ENCODE peak calls at places on chromosome 14, in seven cellular contexts. N is heart right ventricle, J is brain microvascular endothelial cell, Y is Peyer's patch, C is AG04450, U is colonic mucosa, M is right cardiac atrium. A is an unnamed sample. For H3K27me3, the result is how much of the 10 kb centered on the place peaks cover.

GRCh38 chr14:81551471-81551870 is 17.8 kb upstream of the SEL1L start:
- DNase-seq in N (no peak), J (no peak), Y (no peak), C (no peak), U (no peak), M (no peak), A (no peak)

GRCh38 chr14:98808494-98809407 is 463.2 kb downstream of the BCL11B start:
- DNase-seq in N (no peak), J (no peak), Y (no peak), C (no peak), U (no peak), M (no peak), A (no peak)

GRCh38 chr14:66117600-66117999 is 368.6 kb upstream of the CCDC196 start:
- DNase-seq in N (no peak), J (peak), Y (no peak), C (no peak), U (no peak), M (no peak), A (no peak)

GRCh38 chr14:77086951-77087350 is 11.1 kb upstream of the CIPC start:
- DNase-seq in N (no peak), J (no peak), Y (no peak), C (no peak), U (no peak), M (no peak), A (no peak)

GRCh38 chr14:60878536-60878935 is 102.3 kb downstream of the TRMT5 start:
- DNase-seq in N (no peak), J (no peak), Y (no peak), C (no peak), U (no peak), M (no peak), A (no peak)

GRCh38 chr14:52598568-52598967 is 45.9 kb downstream of the GPR137C start:
- DNase-seq in N (no peak), J (no peak), Y (no peak), C (no peak), U (no peak), M (no peak), A (no peak)

GRCh38 chr14:104335611-104336010 is 197.2 kb downstream of the KIF26A start:
- DNase-seq in N (no peak), J (no peak), Y (no peak), C (no peak), U (no peak), M (no peak), A (no peak)

GRCh38 chr14:100017578-100017977 is 47.6 kb upstream of the EVL start:
- DNase-seq in N (no peak), J (no peak), Y (no peak), C (no peak), U (no peak), M (no peak), A (no peak)

GRCh38 chr14:103880334-103880985 is 33.1 kb upstream of the PPP1R13B start:
- DNase-seq in N (peak), J (peak), Y (peak), C (no peak), U (peak), M (peak), A (no peak)

GRCh38 chr14:22939684-22940083 is 10.5 kb upstream of the PRMT5 start:
- DNase-seq in N (no peak), J (peak), Y (no peak), C (peak), U (no peak), M (no peak), A (no peak)

GRCh38 chr14:52840916-52841315 is 49.5 kb upstream of the GNPNAT1 start:
- DNase-seq in N (no peak), J (peak), Y (no peak), C (peak), U (no peak), M (peak), A (no peak)

GRCh38 chr14:81855007-81855406 is 321.4 kb upstream of the SEL1L start:
- DNase-seq in N (no peak), J (no peak), Y (no peak), C (no peak), U (no peak), M (no peak), A (no peak)

GRCh38 chr14:58663494-58664111 is 25.8 kb downstream of the DACT1 start:
- DNase-seq in N (no peak), J (peak), Y (no peak), C (peak), U (no peak), M (no peak), A (no peak)

GRCh38 chr14:100304825-100305445 is 1.3 kb downstream of the SLC25A29 start:
- DNase-seq in N (peak), J (no peak), Y (peak), C (no peak), U (peak), M (peak), A (peak)

GRCh38 chr14:77659822-77660221 is 43.4 kb upstream of the SPTLC2 start:
- DNase-seq in N (no peak), J (no peak), Y (no peak), C (no peak), U (no peak), M (no peak), A (no peak)

GRCh38 chr14:23307687-23308644 is 1.3 kb downstream of the BCL2L2 start:
- DNase-seq in N (no peak), J (peak), Y (no peak), C (no peak), U (no peak), M (no peak), A (no peak)

GRCh38 chr14:21026988-21027315 is 2.1 kb upstream of the NDRG2 start:
- DNase-seq in N (no peak), J (no peak), Y (no peak), C (no peak), U (no peak), M (peak), A (no peak)

GRCh38 chr14:95700221-95700976 is 13.5 kb downstream of the TCL1A start:
- DNase-seq in N (no peak), J (no peak), Y (no peak), C (no peak), U (no peak), M (no peak), A (no peak)

GRCh38 chr14:95697764-95698163 is 11.5 kb downstream of the TCL1B start:
- DNase-seq in N (no peak), J (no peak), Y (no peak), C (no peak), U (no peak), M (no peak), A (no peak)

GRCh38 chr14:95699397-95699796 is 13.2 kb downstream of the TCL1B start:
- DNase-seq in N (no peak), J (no peak), Y (no peak), C (no peak), U (no peak), M (no peak), A (no peak)

GRCh38 chr14:95696741-95697140 is 10.5 kb downstream of the TCL1B start:
- DNase-seq in N (no peak), J (no peak), Y (no peak), C (no peak), U (no peak), M (no peak), A (no peak)

GRCh38 chr14:95698287-95698686 is 12.1 kb downstream of the TCL1B start:
- DNase-seq in N (no peak), J (no peak), Y (no peak), C (no peak), U (no peak), M (no peak), A (no peak)
- H3K27me3 ChIP-seq in N (half or more), J (under half), Y (under half), C (under half), U (under half), M (under half), A (under half)

GRCh38 chr14:74357585-74357984 is 9.3 kb downstream of the VRTN start:
- DNase-seq in N (no peak), J (no peak), Y (no peak), C (no peak), U (no peak), M (no peak), A (no peak)
- H3K27me3 ChIP-seq in N (under half), J (under half), Y (under half), C (under half), U (under half), M (under half), A (under half)

GRCh38 chr14:70654609-70655008 is 12.9 kb downstream of the TTC9 start:
- DNase-seq in N (no peak), J (no peak), Y (no peak), C (no peak), U (no peak), M (no peak), A (no peak)
- H3K27me3 ChIP-seq in N (under half), J (under half), Y (under half), C (under half), U (under half), M (under half), A (under half)

DNA sequence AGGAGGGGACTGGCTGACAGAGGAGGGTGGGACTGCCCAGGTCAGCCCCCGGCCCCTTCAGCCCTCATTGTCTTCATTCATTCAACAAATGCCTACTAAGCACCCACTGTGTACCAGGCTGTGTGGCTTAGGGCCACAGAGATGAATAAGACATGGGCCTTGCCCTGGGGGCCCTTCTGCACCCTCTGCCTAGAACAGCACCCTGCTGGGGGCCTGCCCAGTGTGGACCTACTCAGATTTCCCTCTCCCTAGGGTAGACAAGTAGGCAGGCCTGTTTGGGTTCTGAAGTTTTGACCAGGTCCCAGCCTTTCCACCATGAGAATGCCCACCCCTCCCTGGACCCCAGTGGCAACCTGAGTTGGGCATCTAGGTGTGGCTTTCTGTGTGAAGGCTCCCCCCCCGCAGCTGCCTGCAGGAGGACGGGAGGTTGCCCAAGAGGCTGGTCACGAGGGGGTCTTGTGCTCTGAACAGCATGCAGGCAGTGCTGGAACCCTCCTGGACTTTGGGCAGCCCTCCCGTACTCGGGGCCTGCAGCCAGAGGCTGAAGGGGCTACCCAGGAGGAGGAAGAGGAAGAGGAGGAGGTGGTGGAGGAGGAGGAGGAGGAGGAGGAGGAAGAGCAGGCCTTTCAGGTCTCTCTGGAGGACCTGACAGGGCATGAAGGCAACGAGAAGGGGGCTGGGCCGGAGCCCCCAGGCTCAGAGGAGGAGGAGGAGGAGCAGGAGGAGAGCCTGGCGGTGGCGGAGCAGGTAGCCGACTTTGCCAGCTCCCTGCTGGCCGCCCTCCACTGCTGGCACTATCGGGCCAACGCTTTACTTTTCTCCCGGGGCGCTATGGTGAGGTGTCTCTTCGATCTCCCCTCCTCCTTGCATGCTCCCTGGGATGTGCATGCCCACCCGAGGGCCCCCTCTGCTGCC is 33.4 kb downstream of the PLEKHG3 start:
- DNase-seq in N (no peak), J (no peak), Y (no peak), C (no peak), U (no peak), M (no peak), A (no peak)
- H3K27me3 ChIP-seq in N (under half), J (under half), Y (under half), C (under half), U (under half), M (under half), A (under half)

A was measured in Karpas-422.